ENCODE peak calls at places on chromosomes 16 and 17, in seven cellular contexts. One of them, this sample, is unnamed.

GRCh38 chr17:42276359-42276608 is at the start of gene STAT5B:
- DNase-seq in GM12892: peak
- DNase-seq in HepG2: no peak
- DNase-seq in SK-N-SH: peak
- DNase-seq in GM12878: no peak
- DNase-seq in H1: peak
- DNase-seq in K562: peak
- DNase-seq in this sample: peak

GRCh38 chr17:2215616-2216364 is 87.8 kb downstream of the SMG6 start:
- DNase-seq in HepG2: no peak
- DNase-seq in GM12878: no peak
- DNase-seq in GM12892: peak
- DNase-seq in H1: peak
- DNase-seq in SK-N-SH: peak
- DNase-seq in K562: no peak
- DNase-seq in this sample: peak

GRCh38 chr17:39757931-39758873 is 20.5 kb downstream of the GRB7 start:
- DNase-seq in GM12892: no peak
- DNase-seq in GM12878: peak
- DNase-seq in H1: no peak
- DNase-seq in K562: no peak
- DNase-seq in HepG2: no peak
- DNase-seq in SK-N-SH: no peak
- DNase-seq in this sample: no peak

GRCh38 chr17:19867094-19867653 is 562 bp downstream of the ULK2 start:
- DNase-seq in GM12878: no peak
- DNase-seq in K562: no peak
- DNase-seq in GM12892: peak
- DNase-seq in HepG2: peak
- DNase-seq in H1: peak
- DNase-seq in SK-N-SH: peak
- DNase-seq in this sample: peak

GRCh38 chr17:76631821-76632565 is 11.6 kb downstream of the ST6GALNAC1 start:
- DNase-seq in HepG2: no peak
- DNase-seq in GM12878: no peak
- DNase-seq in SK-N-SH: no peak
- DNase-seq in K562: no peak
- DNase-seq in H1: no peak
- DNase-seq in GM12892: no peak
- DNase-seq in this sample: no peak

GRCh38 chr17:83032781-83033180 is 46.6 kb upstream of the METRNL start:
- DNase-seq in HepG2: no peak
- DNase-seq in K562: no peak
- DNase-seq in GM12892: no peak
- DNase-seq in SK-N-SH: peak
- DNase-seq in H1: no peak
- DNase-seq in GM12878: no peak
- DNase-seq in this sample: no peak

GRCh38 chr16:35207059-35207999 is 1747.9 kb downstream of the TP53TG3F start:
- DNase-seq in K562: peak
- DNase-seq in HepG2: no peak
- DNase-seq in SK-N-SH: peak
- DNase-seq in GM12878: no peak
- DNase-seq in H1: no peak
- DNase-seq in GM12892: no peak
- DNase-seq in this sample: no peak

GRCh38 chr17:12927001-12927400 is 90.8 kb downstream of the ELAC2 start:
- DNase-seq in K562: no peak
- DNase-seq in SK-N-SH: no peak
- DNase-seq in GM12892: no peak
- DNase-seq in GM12878: no peak
- DNase-seq in HepG2: no peak
- DNase-seq in H1: no peak
- DNase-seq in this sample: no peak

GRCh38 chr17:70622382-70623260 is 453.3 kb downstream of the KCNJ2 start:
- DNase-seq in GM12892: no peak
- DNase-seq in K562: peak
- DNase-seq in HepG2: no peak
- DNase-seq in GM12878: no peak
- DNase-seq in H1: peak
- DNase-seq in SK-N-SH: peak
- DNase-seq in this sample: no peak

GRCh38 chr16:28494141-28494851 is at the start of gene APOBR:
- DNase-seq in H1: no peak
- DNase-seq in K562: peak
- DNase-seq in GM12892: peak
- DNase-seq in HepG2: no peak
- DNase-seq in SK-N-SH: no peak
- DNase-seq in GM12878: peak
- DNase-seq in this sample: peak

GRCh38 chr16:54194008-54194731 is 92.4 kb downstream of the IRX3 start:
- DNase-seq in HepG2: no peak
- DNase-seq in GM12892: no peak
- DNase-seq in GM12878: no peak
- DNase-seq in K562: no peak
- DNase-seq in H1: peak
- DNase-seq in SK-N-SH: no peak
- DNase-seq in this sample: no peak

GRCh38 chr17:47862621-47863440 is 11.9 kb upstream of the SP6 start:
- DNase-seq in GM12878: no peak
- DNase-seq in K562: no peak
- DNase-seq in HepG2: no peak
- DNase-seq in GM12892: no peak
- DNase-seq in SK-N-SH: no peak
- DNase-seq in H1: no peak
- DNase-seq in this sample: no peak

GRCh38 chr17:47869114-47869513 is 18.2 kb upstream of the SP6 start:
- DNase-seq in GM12892: no peak
- DNase-seq in SK-N-SH: no peak
- DNase-seq in H1: no peak
- DNase-seq in GM12878: no peak
- DNase-seq in K562: no peak
- DNase-seq in HepG2: no peak
- DNase-seq in this sample: no peak

GRCh38 chr17:47866941-47867340 is 16.0 kb upstream of the SP6 start:
- DNase-seq in K562: peak
- DNase-seq in GM12878: no peak
- DNase-seq in SK-N-SH: no peak
- DNase-seq in GM12892: no peak
- DNase-seq in HepG2: no peak
- DNase-seq in H1: no peak
- DNase-seq in this sample: no peak

GRCh38 chr17:47868134-47868533 is 17.2 kb upstream of the SP6 start:
- DNase-seq in GM12892: no peak
- DNase-seq in H1: no peak
- DNase-seq in SK-N-SH: no peak
- DNase-seq in K562: no peak
- DNase-seq in GM12878: no peak
- DNase-seq in HepG2: no peak
- DNase-seq in this sample: no peak

GRCh38 chr17:47864791-47865216 is 13.8 kb upstream of the SP6 start:
- DNase-seq in H1: no peak
- DNase-seq in HepG2: no peak
- DNase-seq in SK-N-SH: no peak
- DNase-seq in GM12892: no peak
- DNase-seq in K562: no peak
- DNase-seq in GM12878: no peak
- DNase-seq in this sample: no peak
- TF ChIP-seq TAF1 in H1: no peak
- TF ChIP-seq TAF1 in HepG2: no peak
- TF ChIP-seq TAF1 in SK-N-SH: no peak
- TF ChIP-seq TAF1 in GM12892: no peak
- TF ChIP-seq TAF1 in K562: no peak
- TF ChIP-seq TAF1 in GM12878: no peak
- TF ChIP-seq TAF1 in this sample: no peak

GRCh38 chr16:49621240-49622083 is 234.4 kb downstream of the ZNF423 start:
- DNase-seq in K562: no peak
- DNase-seq in SK-N-SH: peak
- DNase-seq in HepG2: no peak
- DNase-seq in GM12878: no peak
- DNase-seq in GM12892: no peak
- DNase-seq in H1: no peak
- DNase-seq in this sample: no peak

GRCh38 chr16:49618955-49619354 is 237.0 kb downstream of the ZNF423 start:
- DNase-seq in HepG2: no peak
- DNase-seq in H1: peak
- DNase-seq in K562: no peak
- DNase-seq in SK-N-SH: no peak
- DNase-seq in GM12878: no peak
- DNase-seq in GM12892: no peak
- DNase-seq in this sample: no peak

GRCh38 chr16:49619811-49620157 is 236.1 kb downstream of the ZNF423 start:
- DNase-seq in H1: peak
- DNase-seq in HepG2: no peak
- DNase-seq in GM12892: no peak
- DNase-seq in GM12878: no peak
- DNase-seq in K562: no peak
- DNase-seq in SK-N-SH: no peak
- DNase-seq in this sample: no peak

GRCh38 chr16:49620868-49621239 is 235.1 kb downstream of the ZNF423 start:
- DNase-seq in GM12892: no peak
- DNase-seq in GM12878: no peak
- DNase-seq in H1: no peak
- DNase-seq in K562: no peak
- DNase-seq in SK-N-SH: peak
- DNase-seq in HepG2: no peak
- DNase-seq in this sample: no peak

DNA sequence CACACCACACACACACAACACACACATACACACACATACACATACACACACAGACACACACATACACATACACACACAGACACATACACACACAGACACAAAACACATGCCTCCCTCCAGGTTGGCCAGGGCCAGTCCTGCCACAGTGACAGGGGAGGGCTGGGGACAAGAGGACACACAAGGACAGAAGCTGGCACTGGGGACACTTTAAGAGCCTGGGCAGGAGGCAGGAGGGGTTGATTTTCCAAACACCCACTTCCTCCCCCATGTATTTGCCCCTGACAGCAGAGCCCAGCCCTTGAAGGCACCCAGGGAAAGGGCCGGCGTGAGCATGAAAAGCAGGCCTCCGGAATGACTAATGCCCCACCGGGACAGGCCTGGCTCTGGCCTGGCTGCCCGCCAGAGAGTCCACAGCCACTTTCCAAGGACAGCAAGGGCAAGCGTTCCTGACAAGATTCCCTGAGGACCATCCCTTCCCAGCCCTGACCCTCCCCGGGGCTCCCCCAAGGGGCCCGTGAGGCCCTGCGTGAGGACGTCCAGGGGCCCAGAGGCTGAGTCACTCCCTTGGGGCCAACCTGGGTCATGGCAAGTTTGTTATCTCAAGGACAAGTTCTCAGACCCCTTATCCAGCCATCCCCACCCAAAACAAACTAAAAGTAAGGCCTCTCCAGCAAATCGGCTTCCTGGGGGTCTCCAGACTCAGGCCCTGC is 235.6 kb downstream of the ZNF423 start:
- DNase-seq in H1: no peak
- DNase-seq in K562: peak
- DNase-seq in HepG2: peak
- DNase-seq in SK-N-SH: peak
- DNase-seq in GM12892: no peak
- DNase-seq in GM12878: no peak
- DNase-seq in this sample: no peak
- TF ChIP-seq POLR2AphosphoS5 in H1: no peak
- TF ChIP-seq POLR2AphosphoS5 in K562: no peak
- TF ChIP-seq POLR2AphosphoS5 in HepG2: no peak
- TF ChIP-seq POLR2AphosphoS5 in SK-N-SH: no peak
- TF ChIP-seq POLR2AphosphoS5 in GM12892: no peak
- TF ChIP-seq POLR2AphosphoS5 in GM12878: no peak
- TF ChIP-seq POLR2AphosphoS5 in this sample: no peak

DNA sequence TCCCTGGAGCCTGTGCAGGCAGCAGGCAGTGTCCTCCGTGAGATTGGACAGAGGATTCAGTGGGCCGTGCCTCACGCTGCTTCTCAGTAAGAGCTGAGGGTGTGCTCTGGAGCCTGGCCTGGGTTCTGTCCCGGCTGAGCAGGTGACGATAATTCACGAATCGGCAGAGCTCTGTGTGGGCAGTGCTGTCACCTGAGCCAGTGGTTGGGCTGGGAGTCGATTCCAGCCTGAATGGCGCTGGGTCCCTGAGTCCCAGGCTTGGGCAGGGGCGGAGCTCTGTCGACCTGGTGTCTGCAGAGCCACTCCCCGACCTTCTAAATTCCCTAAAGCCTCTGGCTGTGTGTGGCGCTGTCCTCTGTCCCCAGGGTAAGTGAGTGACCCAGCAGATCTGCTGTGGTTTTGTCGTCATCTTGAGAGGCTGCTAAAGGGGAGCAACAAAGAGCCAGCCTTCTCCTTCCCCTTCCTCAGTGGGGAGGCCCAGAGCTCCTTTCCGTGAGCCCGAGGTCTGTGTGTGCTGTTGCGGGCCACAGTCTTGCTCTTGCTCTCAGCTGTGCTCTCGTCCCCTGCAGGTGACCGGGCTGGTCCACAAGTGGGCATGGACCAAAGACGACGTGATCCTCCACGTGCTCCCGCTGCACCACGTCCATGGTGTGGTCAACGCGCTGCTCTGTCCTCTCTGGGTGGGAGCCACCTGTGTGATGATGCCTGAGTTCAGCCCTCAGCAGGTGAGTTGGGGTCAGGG is 8.6 kb downstream of the ACSF3 start:
- DNase-seq in GM12878: no peak
- DNase-seq in SK-N-SH: no peak
- DNase-seq in K562: no peak
- DNase-seq in H1: no peak
- DNase-seq in GM12892: no peak
- DNase-seq in HepG2: no peak
- DNase-seq in this sample: no peak
- TF ChIP-seq TAF1 in GM12878: no peak
- TF ChIP-seq TAF1 in SK-N-SH: no peak
- TF ChIP-seq TAF1 in K562: no peak
- TF ChIP-seq TAF1 in H1: no peak
- TF ChIP-seq TAF1 in GM12892: no peak
- TF ChIP-seq TAF1 in HepG2: no peak
- TF ChIP-seq TAF1 in this sample: no peak

GRCh38 chr17:64765191-64765889 is 103.2 kb upstream of the SMURF2 start:
- DNase-seq in GM12878: no peak
- DNase-seq in H1: no peak
- DNase-seq in GM12892: no peak
- DNase-seq in HepG2: no peak
- DNase-seq in K562: peak
- DNase-seq in SK-N-SH: no peak
- DNase-seq in this sample: no peak

GRCh38 chr17:64771980-64772844 is 110.1 kb upstream of the SMURF2 start:
- DNase-seq in H1: no peak
- DNase-seq in GM12892: no peak
- DNase-seq in K562: no peak
- DNase-seq in GM12878: no peak
- DNase-seq in HepG2: no peak
- DNase-seq in SK-N-SH: no peak
- DNase-seq in this sample: no peak

GRCh38 chr17:64769712-64770111 is 107.6 kb upstream of the SMURF2 start:
- DNase-seq in HepG2: no peak
- DNase-seq in GM12892: no peak
- DNase-seq in GM12878: no peak
- DNase-seq in SK-N-SH: no peak
- DNase-seq in K562: no peak
- DNase-seq in H1: no peak
- DNase-seq in this sample: no peak

GRCh38 chr17:64772845-64773299 is 110.8 kb upstream of the SMURF2 start:
- DNase-seq in SK-N-SH: no peak
- DNase-seq in GM12878: no peak
- DNase-seq in K562: no peak
- DNase-seq in GM12892: no peak
- DNase-seq in HepG2: no peak
- DNase-seq in H1: no peak
- DNase-seq in this sample: no peak

GRCh38 chr17:64767269-64767997 is 105.3 kb upstream of the SMURF2 start:
- DNase-seq in GM12878: no peak
- DNase-seq in GM12892: no peak
- DNase-seq in H1: no peak
- DNase-seq in HepG2: no peak
- DNase-seq in SK-N-SH: no peak
- DNase-seq in K562: no peak
- DNase-seq in this sample: no peak
- TF ChIP-seq POLR2AphosphoS5 in GM12878: no peak
- TF ChIP-seq POLR2AphosphoS5 in GM12892: no peak
- TF ChIP-seq POLR2AphosphoS5 in H1: no peak
- TF ChIP-seq POLR2AphosphoS5 in HepG2: no peak
- TF ChIP-seq POLR2AphosphoS5 in SK-N-SH: no peak
- TF ChIP-seq POLR2AphosphoS5 in K562: no peak
- TF ChIP-seq POLR2AphosphoS5 in this sample: no peak

This sample was measured in GM12891.